ENCODE peak calls at places on chromosomes 3 and 15, in four cellular contexts. E is cardiac muscle cell, J is endothelial cell of umbilical vein, K is A549. Z is an unnamed sample.

GRCh38 chr3:157533298-157533870 is 30.2 kb upstream of the VEPH1 start:
- DNase-seq in E (peak; percentile 82), J (peak; percentile 95), K (no peak), Z (no peak)

GRCh38 chr3:62110801-62111200 is 262.5 kb downstream of the FEZF2 start:
- DNase-seq in E (peak; percentile 69), J (no peak), K (no peak), Z (no peak)

GRCh38 chr3:134594236-134594825 is 56.5 kb downstream of the KY start:
- DNase-seq in E (no peak), J (no peak), K (no peak), Z (no peak)

GRCh38 chr3:139263798-139264197 is 80.0 kb upstream of the MRPS22 start:
- DNase-seq in E (no peak), J (no peak), K (no peak), Z (no peak)

GRCh38 chr15:60713096-60714084 is 234.4 kb upstream of the ICE2 start:
- DNase-seq in E (peak; percentile 71), J (peak; percentile 47), K (no peak), Z (peak; percentile 51)

GRCh38 chr15:43911235-43911661 is 84.4 kb downstream of the WDR76 start:
- DNase-seq in E (peak; percentile 93), J (peak; percentile 91), K (peak; percentile 55), Z (no peak)

GRCh38 chr15:65558336-65558735 is 28.1 kb downstream of the HACD3 start:
- DNase-seq in E (peak; percentile 21), J (no peak), K (no peak), Z (no peak)

GRCh38 chr3:45785626-45786150 is 10.6 kb downstream of the SLC6A20 start:
- DNase-seq in E (no peak), J (no peak), K (no peak), Z (no peak)

GRCh38 chr15:83955806-83956265 is 279.7 kb upstream of the GOLGA6L4 start:
- DNase-seq in E (no peak), J (no peak), K (no peak), Z (no peak)

GRCh38 chr15:51724673-51725072 is 12.8 kb downstream of the LYSMD2 start:
- DNase-seq in E (no peak), J (peak; percentile 38), K (no peak), Z (no peak)

GRCh38 chr3:197300361-197300760 is 1.9 kb upstream of the DLG1 start:
- DNase-seq in E (no peak), J (no peak), K (no peak), Z (no peak)

GRCh38 chr3:48232232-48232631 is 8.7 kb upstream of the ZNF589 start:
- DNase-seq in E (no peak), J (no peak), K (no peak), Z (no peak)

GRCh38 chr15:40192942-40193341 is 32.1 kb downstream of the BUB1B start:
- DNase-seq in E (peak; percentile 34), J (peak; percentile 6), K (no peak), Z (no peak)

GRCh38 chr3:178236555-178237277 is 299.5 kb upstream of the KCNMB2 start:
- DNase-seq in E (peak; percentile 64), J (no peak), K (no peak), Z (no peak)

GRCh38 chr3:146912233-146913015 is 307.3 kb upstream of the PLSCR5 start:
- DNase-seq in E (peak; percentile 4), J (peak; percentile 22), K (no peak), Z (no peak)

GRCh38 chr3:10570196-10570946 is 65.0 kb upstream of the ATP2B2 start:
- DNase-seq in E (peak; percentile 49), J (no peak), K (no peak), Z (no peak)

GRCh38 chr3:146125946-146126345 is 35.0 kb downstream of the PLOD2 start:
- DNase-seq in E (peak; percentile 97), J (peak; percentile 65), K (peak; percentile 75), Z (no peak)

GRCh38 chr3:14598143-14598569 is 53.4 kb upstream of the CCDC174 start:
- DNase-seq in E (peak; percentile 57), J (peak; percentile 28), K (peak; percentile 49), Z (no peak)

GRCh38 chr3:17505856-17506255 is 236.6 kb downstream of the TBC1D5 start:
- DNase-seq in E (peak; percentile 41), J (peak; percentile 31), K (no peak), Z (no peak)

GRCh38 chr3:83601704-83602103 is 1357.1 kb upstream of the CADM2 start:
- DNase-seq in E (no peak), J (no peak), K (no peak), Z (no peak)

GRCh38 chr15:71052356-71052755 is 62.9 kb upstream of the THSD4 start:
- DNase-seq in E (peak; percentile 72), J (no peak), K (no peak), Z (no peak)

GRCh38 chr3:34174740-34175139 is 376.3 kb downstream of the PDCD6IP start:
- DNase-seq in E (no peak), J (no peak), K (no peak), Z (no peak)

GRCh38 chr3:124837730-124838186 is 49.4 kb downstream of the ITGB5 start:
- DNase-seq in E (peak; percentile 79), J (peak; percentile 83), K (peak; percentile 99), Z (no peak)

GRCh38 chr15:89356634-89357298 is 22.1 kb upstream of the POLG start:
- DNase-seq in E (no peak), J (no peak), K (peak; percentile 60), Z (no peak)

GRCh38 chr15:100207053-100207452 is 134.7 kb downstream of the ADAMTS17 start:
- DNase-seq in E (no peak), J (no peak), K (no peak), Z (no peak)

GRCh38 chr3:108406661-108407206 is 103.7 kb downstream of the MYH15 start:
- DNase-seq in E (peak; percentile 82), J (peak; percentile 60), K (peak; percentile 71), Z (no peak)

GRCh38 chr3:56801151-56801596 is 575 bp downstream of the ARHGEF3 start:
- DNase-seq in E (no peak), J (peak; percentile 32), K (no peak), Z (no peak)

GRCh38 chr3:62567097-62568021 is 194.0 kb upstream of the FEZF2 start:
- DNase-seq in E (peak; percentile 90), J (peak; percentile 6), K (no peak), Z (no peak)

GRCh38 chr15:82945326-82945725 is 7.2 kb downstream of the HOMER2 start:
- DNase-seq in E (no peak), J (no peak), K (no peak), Z (no peak)

GRCh38 chr15:85622432-85622831 is 172.3 kb downstream of the KLHL25 start:
- DNase-seq in E (peak; percentile 51), J (no peak), K (no peak), Z (no peak)
- H3K4me1 ChIP-seq in E (peaks cover 64% of the 10 kb centered on the region), J (peaks cover 41% of the 10 kb centered on the region), K (peaks cover 36% of the 10 kb centered on the region), Z (peaks cover 51% of the 10 kb centered on the region)

DNA sequence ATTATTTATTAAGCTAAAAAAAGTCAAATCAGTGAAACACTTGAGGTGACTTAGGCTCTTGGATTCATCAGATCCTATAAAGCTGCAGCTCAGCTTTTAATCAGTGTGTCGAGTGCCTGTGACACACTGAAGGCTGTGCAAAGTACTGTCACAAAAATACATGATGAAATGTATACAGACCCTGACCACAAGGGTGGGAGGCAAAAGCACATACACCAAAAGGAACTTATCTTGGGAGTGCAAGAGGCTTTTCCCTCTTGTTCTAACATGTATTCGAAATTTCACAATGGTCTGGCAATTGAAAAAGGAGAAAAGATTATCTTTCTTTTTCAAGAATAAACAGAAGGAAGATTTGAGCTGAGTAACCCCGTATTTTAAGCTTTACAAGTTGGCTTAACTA is 35.9 kb downstream of the VGLL4 start:
- DNase-seq in E (peak; percentile 59), J (no peak), K (no peak), Z (no peak)
- H3K4me1 ChIP-seq in E (peaks cover 72% of the 10 kb centered on the region), J (peaks cover 2% of the 10 kb centered on the region), K (peaks cover 15% of the 10 kb centered on the region), Z (peaks cover 8% of the 10 kb centered on the region)

DNA sequence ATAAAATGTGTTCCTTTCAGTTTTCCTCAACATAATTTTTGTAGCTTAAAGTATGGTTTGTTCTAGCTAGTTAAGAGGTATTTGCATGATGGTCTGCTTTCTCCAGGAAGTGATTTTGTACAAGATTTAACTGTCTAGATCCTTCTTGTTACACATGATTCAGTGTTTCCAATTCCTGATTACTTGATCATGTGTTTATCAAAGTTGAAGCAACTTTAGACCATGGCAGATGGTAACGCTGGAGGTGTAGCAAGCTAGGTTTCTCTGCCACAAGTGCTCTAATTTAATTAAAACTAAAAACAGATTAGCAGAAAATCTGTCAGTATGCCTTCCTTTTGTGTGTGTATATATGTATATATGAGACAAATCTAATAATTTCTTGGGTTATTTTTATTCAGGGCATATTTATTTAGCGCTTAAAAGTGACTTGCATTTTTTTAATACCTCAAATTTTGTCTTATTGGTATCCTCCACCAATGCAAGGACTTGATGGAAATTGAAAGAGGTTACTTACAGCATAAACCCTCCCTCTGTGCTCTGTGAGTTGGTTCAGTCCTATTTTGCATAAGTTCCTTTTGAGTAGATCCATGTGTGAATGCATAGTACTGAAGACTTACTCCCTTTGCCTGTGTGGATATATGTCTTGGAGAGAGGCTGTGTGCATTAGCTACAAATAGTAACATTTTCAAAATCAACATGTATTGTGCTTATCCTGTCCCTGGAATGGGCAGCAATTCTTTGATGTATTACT is 157.3 kb upstream of the CGNL1 start:
- DNase-seq in E (peak; percentile 96), J (peak; percentile 56), K (peak; percentile 54), Z (no peak)
- H3K4me1 ChIP-seq in E (peaks cover 52% of the 10 kb centered on the region), J (peaks cover 18% of the 10 kb centered on the region), K (peaks cover 29% of the 10 kb centered on the region), Z (peaks cover 3% of the 10 kb centered on the region)

DNA sequence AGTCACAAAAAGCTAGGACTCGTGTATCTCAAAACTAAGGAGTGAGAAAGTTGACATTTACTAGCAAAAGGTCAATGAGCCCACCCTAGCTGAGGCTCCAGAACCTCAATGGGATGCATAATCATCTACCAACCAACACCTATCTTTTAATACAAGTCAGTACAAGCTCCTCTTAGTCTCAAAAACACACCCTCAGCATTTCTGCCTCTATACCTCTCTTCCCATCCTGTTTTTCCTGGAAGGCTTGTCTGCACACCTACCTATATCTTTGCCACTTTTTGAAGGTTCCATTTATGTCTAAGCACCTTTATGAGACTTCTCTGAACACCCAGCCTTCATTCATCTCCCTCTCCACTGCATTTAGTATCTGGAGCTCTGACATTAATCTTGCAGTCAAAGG is 10.0 kb downstream of the WWTR1 start:
- DNase-seq in E (no peak), J (peak; percentile 26), K (no peak), Z (no peak)
- H3K4me1 ChIP-seq in E (peaks cover 6% of the 10 kb centered on the region), J (peaks cover 87% of the 10 kb centered on the region), K (peaks cover 62% of the 10 kb centered on the region), Z (peaks cover 24% of the 10 kb centered on the region)

GRCh38 chr15:77457619-77458265 is 37.1 kb downstream of the HMG20A start:
- DNase-seq in E (peak; percentile 63), J (peak; percentile 92), K (no peak), Z (no peak)

GRCh38 chr15:77455696-77456293 is 35.1 kb downstream of the HMG20A start:
- DNase-seq in E (peak; percentile 76), J (peak; percentile 95), K (no peak), Z (no peak)

GRCh38 chr15:77454265-77454664 is 33.6 kb downstream of the HMG20A start:
- DNase-seq in E (peak; percentile 81), J (no peak), K (no peak), Z (no peak)

GRCh38 chr15:77454956-77455355 is 34.3 kb downstream of the HMG20A start:
- DNase-seq in E (no peak), J (peak; percentile 13), K (no peak), Z (no peak)

GRCh38 chr15:77456746-77457618 is 36.3 kb downstream of the HMG20A start:
- DNase-seq in E (no peak), J (peak; percentile 14), K (no peak), Z (no peak)
- H3K4me1 ChIP-seq in E (peaks cover 29% of the 10 kb centered on the region), J (peaks cover 54% of the 10 kb centered on the region), K (no peaks in the 10 kb centered on the region), Z (peaks cover 25% of the 10 kb centered on the region)

GRCh38 chr3:71361346-71361745 is 222.2 kb downstream of the FOXP1 start:
- DNase-seq in E (no peak), J (no peak), K (no peak), Z (no peak)
- H3K4me1 ChIP-seq in E (peaks cover 10% of the 10 kb centered on the region), J (no peaks in the 10 kb centered on the region), K (no peaks in the 10 kb centered on the region), Z (no peaks in the 10 kb centered on the region)